ENCODE peak calls at places on chromosome 4, in four cellular contexts. D is IMR-90, E is AG04450, V is lower lobe of right lung. Q is an unnamed sample.

GRCh38 chr4:101977096-101977495 is 186.6 kb downstream of the BANK1 start:
- DNase-seq in V (no peak), D (peak; percentile 94), E (peak; percentile 74), Q (peak; percentile 59)

GRCh38 chr4:75172551-75172950 is 239.6 kb downstream of the PARM1 start:
- DNase-seq in E (no peak), D (no peak), V (no peak), Q (no peak)

GRCh38 chr4:82905205-82905604 is 4.7 kb downstream of the THAP9 start:
- DNase-seq in V (no peak), E (no peak), D (peak; percentile 64), Q (no peak)

GRCh38 chr4:19982556-19982955 is 269.1 kb upstream of the SLIT2 start:
- DNase-seq in E (no peak), V (no peak), D (peak; percentile 89), Q (no peak)

GRCh38 chr4:53537606-53538005 is 53.7 kb downstream of the LNX1 start:
- DNase-seq in D (no peak), E (no peak), V (no peak), Q (no peak)

GRCh38 chr4:99506781-99507180 is 4.0 kb upstream of the C4orf17 start:
- DNase-seq in V (no peak), D (no peak), E (no peak), Q (no peak)

GRCh38 chr4:89837385-89837995 is 529 bp upstream of the SNCA start:
- DNase-seq in V (no peak), E (no peak), D (peak; percentile 16), Q (no peak)

GRCh38 chr4:8771258-8771590 is 100.4 kb downstream of the HMX1 start:
- DNase-seq in E (no peak), D (no peak), V (peak; percentile 37), Q (no peak)

GRCh38 chr4:42642136-42642797 is 14.6 kb downstream of the ATP8A1 start:
- DNase-seq in E (no peak), D (no peak), V (no peak), Q (no peak)

GRCh38 chr4:45215976-45216542 is 489.7 kb upstream of the GNPDA2 start:
- DNase-seq in E (no peak), D (no peak), V (no peak), Q (no peak)

GRCh38 chr4:142519342-142519741 is 326.8 kb downstream of the INPP4B start:
- DNase-seq in D (peak; percentile 10), V (no peak), E (no peak), Q (no peak)

GRCh38 chr4:156778606-156779005 is 193.0 kb downstream of the PDGFC start:
- DNase-seq in V (no peak), D (peak; percentile 91), E (peak; percentile 71), Q (no peak)

GRCh38 chr4:147734496-147734895 is 2.6 kb downstream of the ARHGAP10 start:
- DNase-seq in D (no peak), V (no peak), E (no peak), Q (no peak)

GRCh38 chr4:48295116-48295515 is 25.5 kb upstream of the TEC start:
- DNase-seq in E (no peak), D (no peak), V (no peak), Q (no peak)

GRCh38 chr4:149980941-149981340 is 97.3 kb upstream of the DCLK2 start:
- DNase-seq in V (no peak), E (no peak), D (peak; percentile 65), Q (no peak)

GRCh38 chr4:88382621-88383020 is 4.0 kb downstream of the HERC6 start:
- DNase-seq in D (no peak), E (no peak), V (no peak), Q (no peak)

GRCh38 chr4:11228575-11228974 is 200.1 kb downstream of the HS3ST1 start:
- DNase-seq in V (no peak), D (no peak), E (no peak), Q (no peak)

GRCh38 chr4:28251831-28252230 is 1391.2 kb downstream of the STIM2 start:
- DNase-seq in V (no peak), D (no peak), E (no peak), Q (no peak)

GRCh38 chr4:100900134-100900533 is 382.3 kb upstream of the EMCN start:
- DNase-seq in V (no peak), D (no peak), E (no peak), Q (no peak)

GRCh38 chr4:17469931-17470674 is 41.8 kb downstream of the QDPR start:
- DNase-seq in V (no peak), D (peak; percentile 64), E (no peak), Q (no peak)

GRCh38 chr4:108224628-108225053 is 55.9 kb upstream of the LEF1 start:
- DNase-seq in E (peak; percentile 3), D (peak; percentile 13), V (no peak), Q (no peak)

GRCh38 chr4:108370291-108370690 is 201.6 kb upstream of the LEF1 start:
- DNase-seq in D (no peak), E (no peak), V (no peak), Q (no peak)

GRCh38 chr4:85024671-85025070 is 58.2 kb upstream of the WDFY3 start:
- DNase-seq in D (no peak), V (no peak), E (no peak), Q (no peak)

GRCh38 chr4:143405197-143405730 is 68.6 kb downstream of the GAB1 start:
- DNase-seq in E (no peak), D (no peak), V (no peak), Q (no peak)

GRCh38 chr4:721261-722171 is 15.9 kb downstream of the PCGF3 start:
- DNase-seq in D (no peak), V (no peak), E (no peak), Q (no peak)

GRCh38 chr4:2624782-2625548 is 88.5 kb downstream of the FAM193A start:
- DNase-seq in E (no peak), D (no peak), V (no peak), Q (no peak)

GRCh38 chr4:3441501-3442459 is at the start of gene HGFAC:
- DNase-seq in D (no peak), E (no peak), V (no peak), Q (no peak)

GRCh38 chr4:151236036-151236435 is 40.9 kb upstream of the PRSS48 start:
- DNase-seq in V (no peak), E (no peak), D (no peak), Q (no peak)

GRCh38 chr4:151242305-151242704 is 34.7 kb upstream of the PRSS48 start:
- DNase-seq in E (no peak), V (no peak), D (no peak), Q (no peak)

GRCh38 chr4:151233600-151233999 is 43.4 kb upstream of the PRSS48 start:
- DNase-seq in V (no peak), D (no peak), E (no peak), Q (no peak)

GRCh38 chr4:151239608-151240007 is 37.4 kb upstream of the PRSS48 start:
- DNase-seq in V (no peak), E (no peak), D (no peak), Q (no peak)

GRCh38 chr4:151238477-151238876 is 38.5 kb upstream of the PRSS48 start:
- DNase-seq in V (no peak), E (no peak), D (peak; percentile 6), Q (no peak)
- TF ChIP-seq CTCF in V (no peak), E (no peak), D (no peak), Q (peak; percentile 21)

DNA sequence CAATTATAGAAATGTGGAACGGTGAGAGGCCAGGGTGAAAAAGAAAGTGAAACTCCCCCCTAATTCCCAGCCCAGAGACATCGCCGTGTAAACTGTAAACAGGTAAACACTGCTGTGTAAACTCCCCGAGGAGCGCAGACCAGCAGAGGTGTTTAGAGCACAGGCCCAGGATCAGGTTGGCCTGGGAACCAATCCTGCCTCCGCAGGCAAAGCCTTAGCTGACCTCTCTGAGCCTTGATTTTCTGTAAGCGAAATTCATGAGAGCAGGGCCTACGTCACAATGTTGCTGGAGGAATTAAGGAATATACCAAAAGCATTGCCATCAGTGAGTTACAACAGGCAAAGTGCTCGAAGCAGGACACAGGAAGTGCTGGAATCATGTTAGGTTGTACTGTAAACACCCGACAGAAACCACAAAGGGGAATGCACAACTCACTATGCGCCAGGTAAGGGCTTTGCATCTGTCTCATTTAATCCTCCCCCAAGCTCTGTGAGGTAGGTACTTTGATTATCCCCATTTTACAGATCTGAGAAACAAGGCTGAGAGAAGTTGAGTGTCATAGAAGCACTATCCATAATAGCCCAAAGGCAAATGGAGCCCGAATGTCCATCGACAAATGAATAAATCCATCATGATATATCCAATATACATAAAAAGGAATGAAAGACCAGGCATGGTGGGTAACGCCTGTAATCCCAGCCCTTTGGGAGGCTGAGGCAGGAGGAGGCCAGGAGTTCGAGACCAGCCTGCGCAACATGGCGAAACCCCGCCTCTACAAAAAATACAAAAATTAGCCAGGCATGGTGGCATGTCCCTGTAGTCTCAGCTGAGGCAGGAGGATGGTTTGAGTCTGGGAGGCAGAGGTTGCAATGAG is 30.7 kb upstream of the KIAA0232 start:
- DNase-seq in V (peak; percentile 6), D (peak; percentile 10), E (no peak), Q (no peak)
- H3K4me3 ChIP-seq in V (no peak overlapping the region), D (no peak overlapping the region), E (no peak overlapping the region), Q (no peak overlapping the region)

DNA sequence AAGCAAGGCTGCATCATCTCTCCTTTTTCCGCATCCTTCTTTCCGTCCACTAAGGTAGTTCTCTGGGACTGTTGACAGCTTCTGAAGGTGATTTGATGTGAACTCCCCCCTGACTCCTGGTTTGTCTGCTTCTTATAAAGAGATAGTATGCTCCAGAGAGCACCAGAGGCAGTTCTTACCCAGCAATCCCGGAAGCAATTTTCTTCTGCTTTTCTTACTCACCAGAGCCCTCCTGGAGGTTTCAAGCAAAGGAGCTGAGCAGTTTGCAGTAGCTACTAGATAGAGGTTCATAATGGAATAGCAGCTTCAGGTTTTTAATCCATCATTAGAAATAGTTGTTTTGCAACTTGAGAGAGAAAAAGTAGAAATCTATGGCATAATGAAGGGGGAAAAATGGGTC is 151.1 kb downstream of the PALLD start:
- DNase-seq in D (no peak), E (no peak), V (no peak), Q (no peak)
- TF ChIP-seq CTCF in D (no peak), E (no peak), V (no peak), Q (no peak)

DNA sequence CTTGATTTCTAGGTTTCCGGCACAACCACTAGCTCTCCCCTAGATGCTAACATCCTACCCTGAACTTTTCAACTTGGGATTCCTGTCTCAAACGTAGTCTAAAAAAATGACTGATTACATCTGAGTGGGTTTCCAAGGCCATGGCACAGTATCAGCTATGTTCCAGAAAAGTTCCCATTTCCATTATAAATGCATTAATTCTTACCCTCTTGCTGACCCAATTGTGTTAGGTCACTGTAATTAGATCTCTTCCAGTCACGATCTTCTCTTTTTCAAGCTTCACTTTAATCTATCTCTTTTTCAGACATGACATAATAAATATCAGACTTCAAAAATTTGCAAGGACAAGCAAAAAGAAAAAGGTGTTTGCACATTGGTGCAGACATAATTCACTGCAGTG is 50.6 kb upstream of the PDE5A start:
- DNase-seq in V (no peak), E (no peak), D (peak; percentile 60), Q (no peak)
- H3K4me3 ChIP-seq in V (no peak overlapping the region), E (no peak overlapping the region), D (no peak overlapping the region), Q (no peak overlapping the region)

DNA sequence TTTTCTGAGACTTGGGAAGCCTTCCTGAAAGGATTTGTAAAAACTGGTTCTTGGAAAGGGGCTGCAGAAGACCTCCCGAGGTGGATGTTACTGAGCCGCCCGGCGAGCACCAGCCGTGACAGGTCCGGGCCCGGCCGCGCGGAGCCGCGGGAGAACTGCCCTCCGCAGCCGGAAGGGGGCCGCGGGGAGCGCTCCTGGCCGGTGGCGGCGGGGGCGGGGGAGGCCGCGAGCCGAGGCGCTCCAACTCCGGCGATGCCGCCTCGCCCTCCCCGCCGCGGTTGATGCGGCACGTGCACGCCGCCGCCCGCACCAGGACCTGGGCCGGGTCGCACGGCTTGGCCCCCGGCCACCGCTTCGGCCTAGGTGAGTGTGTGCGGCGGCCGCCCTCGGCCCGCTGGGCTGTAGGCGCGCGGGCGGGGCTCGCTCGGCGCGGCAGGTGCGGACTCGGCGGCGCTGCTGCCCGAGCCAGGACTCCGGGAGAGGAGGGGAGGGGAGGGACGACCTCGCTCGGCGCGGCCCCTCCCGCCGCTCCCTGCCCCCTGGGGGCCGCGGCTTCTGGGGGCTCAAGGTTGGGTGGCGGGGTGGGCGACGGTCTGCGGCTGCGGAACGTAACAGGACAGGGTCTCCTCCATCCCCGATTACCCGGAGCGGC is 1.7 kb downstream of the SPRY1 start:
- DNase-seq in V (peak; percentile 84), D (peak; percentile 62), E (no peak), Q (no peak)
- TF ChIP-seq CTCF in V (peak; percentile 59), D (peak; percentile 64), E (peak; percentile 41), Q (no peak)

Q was measured in epithelial cell of proximal tubule.